ENCODE peak calls at places on chromosome 6, in six cellular contexts. N is fibroblast of pulmonary artery, F is SK-N-SH, X is mesothelial cell of epicardium, Y is Karpas-422, W is iris pigment epithelial cell. P is an unnamed sample.

GRCh38 chr6:9467746-9468145 is 947.1 kb downstream of the TFAP2A start:
- DNase-seq in X (no peak), Y (no peak), W (peak; percentile 87), F (no peak), N (peak; percentile 57), P (no peak)

GRCh38 chr6:76770166-76770565 is 693.1 kb downstream of the HTR1B start:
- DNase-seq in F (no peak), Y (no peak), N (peak; percentile 7), X (no peak), W (peak; percentile 14), P (no peak)

GRCh38 chr6:24313477-24314141 is 44.2 kb downstream of the DCDC2 start:
- DNase-seq in F (no peak), Y (no peak), X (no peak), N (peak; percentile 93), W (peak; percentile 80), P (no peak)

GRCh38 chr6:14286144-14286543 is 168.6 kb downstream of the CD83 start:
- DNase-seq in F (no peak), W (peak; percentile 87), N (peak; percentile 94), X (no peak), Y (no peak), P (no peak)

GRCh38 chr6:5817869-5818268 is 188.9 kb downstream of the NRN1 start:
- DNase-seq in W (no peak), N (no peak), F (no peak), Y (no peak), X (no peak), P (no peak)

GRCh38 chr6:101502818-101503217 is 109.3 kb downstream of the GRIK2 start:
- DNase-seq in W (no peak), X (no peak), Y (no peak), N (no peak), F (no peak), P (no peak)

GRCh38 chr6:30155522-30156261 is 5.3 kb downstream of the TRIM10 start:
- DNase-seq in W (no peak), Y (no peak), X (no peak), N (no peak), F (no peak), P (no peak)

GRCh38 chr6:133888931-133889556 is at the start of gene TCF21:
- DNase-seq in N (peak; percentile 83), W (no peak), Y (no peak), F (no peak), X (peak; percentile 48), P (no peak)

GRCh38 chr6:26571592-26572296 is 25.0 kb upstream of the ABT1 start:
- DNase-seq in Y (peak; percentile 86), X (peak; percentile 50), F (peak; percentile 53), W (peak; percentile 77), N (peak; percentile 90), P (no peak)

GRCh38 chr6:41675176-41675767 is 37.0 kb downstream of the MDFI start:
- DNase-seq in Y (no peak), W (no peak), N (no peak), F (peak; percentile 84), X (no peak), P (no peak)

GRCh38 chr6:116572162-116572561 is 858 bp downstream of the RWDD1 start:
- DNase-seq in X (no peak), W (peak; percentile 67), F (peak; percentile 51), Y (peak; percentile 73), N (peak; percentile 42), P (no peak)

GRCh38 chr6:116221067-116221466 is 32.8 kb downstream of the TSPYL4 start:
- DNase-seq in W (peak; percentile 47), Y (no peak), X (no peak), N (peak; percentile 42), F (no peak), P (no peak)

P was measured in suprapubic skin.